ENCODE peak calls at places on chromosome 17, in eight cellular contexts. Q is GM12865; R is heart right ventricle; F is mammary epithelial cell; X is spleen; Z is fibroblast of mammary gland; T is lung; N is CD4-positive, alpha-beta T cell. B is an unnamed sample.

GRCh38 chr17:43832976-43833829 is at the start of gene MPP3:
- DNase-seq in Q (no peak), R (peak), F (peak), X (peak), Z (peak), T (peak), N (peak), B (peak)

GRCh38 chr17:40475234-40476210 is 25.9 kb downstream of the TNS4 start:
- DNase-seq in Q (no peak), R (no peak), F (peak), X (no peak), Z (no peak), T (no peak), N (no peak), B (no peak)

GRCh38 chr17:83127431-83128160 is 48.2 kb downstream of the METRNL start:
- DNase-seq in Q (no peak), R (no peak), F (no peak), X (peak), Z (no peak), T (no peak), N (no peak), B (no peak)

GRCh38 chr17:38868095-38868967 is 1.5 kb upstream of the LASP1 start:
- DNase-seq in Q (peak), R (peak), F (no peak), X (no peak), Z (peak), T (peak), N (no peak), B (peak)

GRCh38 chr17:18866866-18867813 is 9.2 kb downstream of the PRPSAP2 start:
- DNase-seq in Q (no peak), R (no peak), F (no peak), X (no peak), Z (no peak), T (no peak), N (no peak), B (no peak)

GRCh38 chr17:13561606-13562270 is 40.0 kb downstream of the HS3ST3A1 start:
- DNase-seq in Q (no peak), R (peak), F (no peak), X (no peak), Z (no peak), T (no peak), N (no peak), B (no peak)

GRCh38 chr17:67707442-67707841 is 10.3 kb upstream of the NOL11 start:
- DNase-seq in Q (no peak), R (no peak), F (no peak), X (no peak), Z (no peak), T (no peak), N (no peak), B (no peak)

GRCh38 chr17:68296217-68297140 is 5.2 kb downstream of the ARSG start:
- DNase-seq in Q (no peak), R (no peak), F (no peak), X (peak), Z (no peak), T (no peak), N (peak), B (no peak)

GRCh38 chr17:14042411-14042810 is 26.9 kb upstream of the COX10 start:
- DNase-seq in Q (peak), R (no peak), F (no peak), X (no peak), Z (no peak), T (no peak), N (no peak), B (no peak)

GRCh38 chr17:46876353-46876887 is 25.0 kb downstream of the WNT9B start:
- DNase-seq in Q (peak), R (no peak), F (peak), X (peak), Z (no peak), T (no peak), N (no peak), B (peak)

GRCh38 chr17:2025622-2026309 is 632 bp upstream of the RTN4RL1 start:
- DNase-seq in Q (no peak), R (peak), F (peak), X (no peak), Z (peak), T (peak), N (no peak), B (peak)
- TF ChIP-seq CTCF in Q (peak), R (peak), F (peak), X (peak), Z (peak), T (peak), N (peak), B (peak)

DNA sequence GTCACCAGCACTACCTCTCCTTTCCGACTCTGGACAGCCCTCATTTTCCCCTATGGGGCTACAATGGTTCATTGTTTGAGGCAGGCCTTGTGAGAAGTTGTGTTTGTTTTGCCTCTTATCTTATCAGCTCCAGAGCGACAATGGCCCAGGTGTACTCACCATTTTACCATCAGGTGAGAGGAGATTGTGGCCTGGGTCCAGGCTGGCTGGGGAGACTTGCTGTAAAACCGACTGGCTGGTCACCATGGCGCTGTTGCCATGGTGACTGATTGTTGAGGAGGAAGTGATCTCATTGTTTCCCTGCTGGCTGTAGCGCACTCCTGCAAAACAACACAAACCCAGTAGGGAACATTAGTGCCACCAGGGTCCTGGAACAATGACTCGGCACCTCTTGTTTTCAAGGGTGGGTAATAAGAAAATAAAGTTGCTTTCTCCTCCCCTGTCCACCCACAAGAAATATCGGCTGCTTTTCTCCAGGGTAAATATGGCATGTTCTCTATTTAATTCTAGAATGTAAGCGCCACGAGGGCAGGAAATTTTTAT is 34.4 kb downstream of the HNF1B start:
- DNase-seq in Q (peak), R (no peak), F (no peak), X (no peak), Z (peak), T (peak), N (no peak), B (peak)
- TF ChIP-seq CTCF in Q (no peak), R (no peak), F (no peak), X (no peak), Z (no peak), T (no peak), N (no peak), B (no peak)

DNA sequence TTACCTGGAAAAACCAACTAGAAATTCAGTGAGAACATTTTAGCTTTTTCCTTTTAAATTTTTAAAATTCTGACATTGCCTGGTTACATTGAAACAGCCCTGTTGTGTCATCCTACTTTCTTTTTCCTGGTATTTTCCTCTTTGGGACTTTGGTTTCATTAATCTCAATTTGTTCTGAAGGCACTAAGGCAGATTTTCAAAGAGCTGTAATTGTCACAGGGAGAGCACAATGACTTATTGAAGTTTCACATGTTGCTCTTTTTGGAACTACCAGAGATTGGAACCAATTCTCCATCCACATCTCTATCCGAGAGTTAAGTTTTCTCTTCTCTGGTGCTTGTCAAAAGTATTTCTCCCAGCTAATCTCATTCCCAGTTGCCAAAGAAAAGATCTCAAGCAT is 144.7 kb upstream of the TBX2 start:
- DNase-seq in Q (no peak), R (no peak), F (no peak), X (no peak), Z (no peak), T (no peak), N (no peak), B (no peak)
- TF ChIP-seq CTCF in Q (no peak), R (no peak), F (no peak), X (no peak), Z (no peak), T (no peak), N (no peak), B (no peak)

DNA sequence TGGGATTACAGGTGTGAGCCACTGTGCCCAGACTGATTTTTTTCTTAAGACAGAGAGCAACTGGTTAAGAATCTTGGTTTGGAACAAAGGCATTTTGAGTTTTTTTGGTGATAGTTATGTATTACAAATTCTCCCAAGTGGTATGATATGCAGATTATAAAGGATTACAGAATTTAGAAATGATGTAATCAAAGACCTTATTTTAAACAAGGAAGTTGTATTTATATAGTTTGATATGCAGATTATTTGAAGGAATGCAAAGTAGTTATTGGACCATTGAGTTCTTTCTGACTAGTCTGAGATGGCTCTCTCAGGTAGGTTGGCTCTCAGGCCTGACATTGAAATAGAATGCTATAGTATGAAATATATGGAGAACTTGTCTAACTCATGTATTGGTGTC is 34.9 kb downstream of the AATF start:
- DNase-seq in Q (no peak), R (no peak), F (no peak), X (no peak), Z (no peak), T (no peak), N (no peak), B (no peak)
- TF ChIP-seq CTCF in Q (no peak), R (no peak), F (no peak), X (no peak), Z (no peak), T (no peak), N (no peak), B (no peak)

DNA sequence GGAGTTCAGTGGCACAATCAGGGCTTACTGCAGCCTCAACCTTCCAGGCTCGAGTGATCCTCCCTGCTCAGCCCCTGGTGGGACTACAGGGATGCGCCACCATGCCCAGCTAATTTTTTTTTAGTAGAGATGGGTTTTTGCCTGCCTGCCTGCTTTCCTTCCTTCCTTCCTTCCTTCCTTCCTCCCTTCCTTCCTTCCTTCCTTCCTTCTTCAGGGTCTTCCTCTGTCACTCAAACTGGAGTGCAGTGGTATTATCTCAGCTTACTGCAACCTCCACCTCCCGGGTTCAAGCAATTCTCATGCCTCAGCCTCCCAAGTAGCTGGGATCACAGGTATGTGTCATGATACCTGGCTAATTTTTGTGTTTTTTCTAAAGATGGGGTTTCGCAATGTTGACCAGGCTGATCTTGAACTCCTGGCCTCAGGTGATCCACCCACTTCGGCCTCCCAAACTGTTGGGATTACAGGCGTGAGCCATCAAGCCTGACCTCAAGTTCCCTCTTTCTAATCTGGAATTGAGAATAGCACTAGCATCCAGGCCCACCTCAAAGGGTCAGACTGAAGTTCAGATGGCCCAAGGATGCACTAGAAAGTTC is 45.3 kb downstream of the PRAC1 start:
- DNase-seq in Q (no peak), R (no peak), F (no peak), X (no peak), Z (no peak), T (no peak), N (no peak), B (no peak)
- TF ChIP-seq CTCF in Q (no peak), R (no peak), F (no peak), X (no peak), Z (no peak), T (no peak), N (no peak), B (no peak)

B was measured in endothelial cell.